ENCODE peak calls at places on chromosomes 13 and 19, in nine cellular contexts. L is SK-N-SH, T is HL-60, I is stomach, K is prostate gland, A is HCT116, D is GM23338, B is H1, H is GM12878. M is an unnamed sample.

GRCh38 chr19:38033658-38034150 is 126.7 kb downstream of the SIPA1L3 start:
- DNase-seq in L (no peak), I (no peak), H (peak), A (no peak), D (peak), K (no peak), T (no peak), B (peak), M (no peak)

GRCh38 chr13:50104493-50104892 is 89.2 kb downstream of the KCNRG start:
- DNase-seq in L (no peak), K (no peak), H (no peak), T (no peak), I (no peak), A (no peak), B (no peak), D (peak), M (no peak)

GRCh38 chr19:10086904-10087256 is 763 bp downstream of the SHFL start:
- DNase-seq in H (no peak), A (no peak), T (no peak), L (no peak), K (no peak), B (no peak), I (no peak), D (no peak), M (no peak)

GRCh38 chr19:11279505-11280236 is 16.3 kb upstream of the TSPAN16 start:
- DNase-seq in B (no peak), A (no peak), K (no peak), I (no peak), L (no peak), D (no peak), H (peak), T (peak), M (no peak)

GRCh38 chr19:58579473-58580142 is 6.5 kb upstream of the MZF1 start:
- DNase-seq in L (no peak), H (no peak), D (no peak), A (no peak), K (peak), I (no peak), T (no peak), B (no peak), M (no peak)

GRCh38 chr19:55146648-55147218 is 2.3 kb downstream of the TNNT1 start:
- DNase-seq in H (no peak), T (no peak), A (peak), L (peak), K (no peak), I (no peak), D (peak), B (peak), M (no peak)

GRCh38 chr13:114135731-114136171 is 3.3 kb upstream of the RASA3 start:
- DNase-seq in I (no peak), L (no peak), K (no peak), A (no peak), T (no peak), B (no peak), D (no peak), H (no peak), M (no peak)

GRCh38 chr13:40026741-40027140 is 371.3 kb downstream of the COG6 start:
- DNase-seq in L (no peak), I (no peak), D (no peak), T (no peak), A (no peak), H (peak), B (no peak), K (no peak), M (no peak)

GRCh38 chr19:873084-874019 is 13.9 kb downstream of the CFD start:
- DNase-seq in H (peak), I (no peak), K (no peak), T (peak), D (peak), B (no peak), A (peak), L (peak), M (peak)

GRCh38 chr19:18896421-18896841 is 473 bp upstream of the CERS1 start:
- DNase-seq in B (no peak), K (no peak), T (peak), H (no peak), I (no peak), L (peak), A (no peak), D (peak), M (no peak)

GRCh38 chr19:16904599-16904998 is 15.8 kb downstream of the F2RL3 start:
- DNase-seq in K (no peak), D (no peak), B (no peak), L (no peak), T (no peak), I (no peak), H (no peak), A (no peak), M (no peak)

GRCh38 chr19:40786060-40787037 is 8.3 kb downstream of the RAB4B start:
- DNase-seq in H (no peak), L (no peak), D (no peak), I (no peak), T (no peak), A (no peak), K (no peak), B (no peak), M (no peak)

GRCh38 chr13:40271511-40271910 is 394.9 kb downstream of the FOXO1 start:
- DNase-seq in B (no peak), L (no peak), H (no peak), K (no peak), A (no peak), D (no peak), T (no peak), I (no peak), M (no peak)

GRCh38 chr13:94433055-94433947 is 46.2 kb downstream of the DCT start:
- DNase-seq in I (no peak), H (no peak), D (peak), B (peak), L (no peak), A (no peak), K (no peak), T (peak), M (no peak)

GRCh38 chr19:10045371-10045770 is 32.1 kb downstream of the RDH8 start:
- DNase-seq in T (no peak), I (no peak), L (no peak), B (no peak), K (no peak), A (no peak), D (no peak), H (no peak), M (no peak)

GRCh38 chr19:10007366-10007765 is 2.9 kb downstream of the COL5A3 start:
- DNase-seq in I (no peak), A (no peak), D (no peak), L (peak), K (no peak), T (no peak), B (no peak), H (no peak), M (no peak)

GRCh38 chr19:29400917-29401711 is 124.7 kb upstream of the VSTM2B start:
- DNase-seq in L (no peak), K (no peak), B (no peak), T (no peak), A (no peak), D (no peak), I (no peak), H (peak), M (no peak)

GRCh38 chr13:20462533-20462915 is 63.1 kb downstream of the CRYL1 start:
- DNase-seq in D (peak), I (no peak), L (no peak), B (no peak), A (no peak), K (no peak), H (no peak), T (no peak), M (no peak)

GRCh38 chr19:10226021-10226375 is 5.1 kb downstream of the S1PR2 start:
- DNase-seq in H (no peak), B (no peak), I (no peak), T (no peak), L (no peak), K (no peak), A (no peak), D (no peak), M (no peak)

GRCh38 chr13:60398949-60399589 is 2.0 kb downstream of the TDRD3 start:
- DNase-seq in T (no peak), L (no peak), D (no peak), B (no peak), K (no peak), I (peak), A (no peak), H (no peak), M (no peak)

GRCh38 chr19:14375055-14375581 is 6.1 kb upstream of the ADGRE5 start:
- DNase-seq in B (no peak), A (no peak), I (peak), L (no peak), D (no peak), H (no peak), T (peak), K (no peak), M (no peak)

GRCh38 chr13:39777527-39778061 is 122.1 kb downstream of the COG6 start:
- DNase-seq in B (no peak), A (peak), L (no peak), I (no peak), K (no peak), H (no peak), T (peak), D (peak), M (no peak)

GRCh38 chr13:27997904-27998522 is 9.5 kb upstream of the URAD start:
- DNase-seq in K (no peak), D (peak), A (peak), L (no peak), I (peak), B (no peak), H (no peak), T (peak), M (no peak)

GRCh38 chr13:100394005-100394695 is 194.4 kb downstream of the GGACT start:
- DNase-seq in D (no peak), I (no peak), A (peak), T (no peak), H (peak), K (no peak), B (no peak), L (peak), M (no peak)

GRCh38 chr13:103282571-103283450 is 216.6 kb upstream of the SLC10A2 start:
- DNase-seq in L (no peak), I (no peak), T (no peak), D (no peak), B (no peak), A (no peak), K (no peak), H (no peak), M (no peak)

GRCh38 chr19:7992575-7992974 is 12.9 kb downstream of the ELAVL1 start:
- DNase-seq in A (no peak), I (peak), B (no peak), D (no peak), K (no peak), T (no peak), H (no peak), L (no peak), M (no peak)

GRCh38 chr13:51793570-51794273 is 10.2 kb downstream of the DHRS12 start:
- DNase-seq in A (peak), D (no peak), H (peak), T (peak), L (no peak), I (no peak), K (no peak), B (no peak), M (no peak)

GRCh38 chr19:15124572-15125231 is 17.5 kb downstream of the SYDE1 start:
- DNase-seq in I (peak), A (no peak), L (peak), D (peak), H (no peak), K (peak), T (peak), B (no peak), M (no peak)

GRCh38 chr19:10353793-10354391 is 14.5 kb upstream of the ICAM3 start:
- DNase-seq in D (peak), B (peak), H (no peak), I (no peak), K (no peak), T (no peak), L (peak), A (peak), M (no peak)

GRCh38 chr19:2167896-2168618 is 4.3 kb downstream of the DOT1L start:
- DNase-seq in A (no peak), L (no peak), T (peak), B (no peak), H (peak), I (peak), K (no peak), D (no peak), M (no peak)

GRCh38 chr19:49761625-49762311 is 1.3 kb downstream of the TSKS start:
- DNase-seq in H (no peak), T (no peak), K (no peak), L (no peak), A (no peak), D (peak), I (no peak), B (no peak), M (no peak)

GRCh38 chr13:39956036-39956435 is 300.6 kb downstream of the COG6 start:
- DNase-seq in A (no peak), K (no peak), T (no peak), L (no peak), H (peak), I (no peak), B (no peak), D (no peak), M (no peak)

GRCh38 chr13:108508263-108508662 is 121.1 kb upstream of the MYO16 start:
- DNase-seq in T (peak), H (no peak), A (peak), K (no peak), B (no peak), I (no peak), D (peak), L (peak), M (peak)

GRCh38 chr19:48368942-48369341 is 4.8 kb downstream of the SYNGR4 start:
- DNase-seq in K (no peak), H (no peak), A (no peak), B (no peak), D (no peak), L (no peak), T (no peak), I (no peak), M (no peak)

DNA sequence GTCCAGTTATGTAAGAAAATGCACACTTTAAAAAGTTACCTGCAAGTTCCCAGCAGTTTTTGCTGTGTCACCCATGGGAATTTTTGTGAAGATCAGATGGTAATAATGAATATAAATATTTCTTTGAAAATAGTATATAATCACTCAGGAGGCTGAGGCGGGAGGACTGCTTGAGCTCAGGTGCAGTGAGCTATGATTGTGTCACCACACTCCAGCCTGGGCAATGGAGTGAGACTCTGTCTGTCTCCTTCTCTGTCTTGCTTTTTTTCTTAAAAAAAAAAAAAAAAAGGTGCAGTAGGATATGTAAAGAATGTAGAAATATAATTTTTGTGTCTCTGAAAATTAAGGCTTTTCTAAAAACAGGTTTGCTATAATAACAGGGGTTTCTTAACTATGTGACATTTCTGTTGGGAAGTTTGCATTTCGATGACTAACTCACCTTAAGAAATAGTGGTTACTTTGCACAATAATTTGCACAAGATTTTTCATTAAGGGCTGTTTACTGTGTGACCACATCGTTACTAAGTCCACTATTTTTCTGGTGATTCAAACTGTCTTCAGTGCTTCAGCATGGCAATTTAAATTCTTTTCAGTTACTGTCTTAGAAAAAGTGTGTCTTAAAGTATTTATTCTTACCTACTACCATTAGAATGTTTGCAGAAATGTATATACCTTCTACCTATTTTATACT is 37.3 kb downstream of the DNAJC3 start:
- DNase-seq in L (no peak), I (no peak), H (no peak), B (no peak), T (peak), D (no peak), A (no peak), K (no peak), M (no peak)
- H3K27ac ChIP-seq in L (no peak), I (no peak), H (no peak), B (no peak), T (peak), D (no peak), A (no peak), K (no peak), M (no peak)

GRCh38 chr19:39407394-39407643 is 672 bp downstream of the ZFP36 start:
- DNase-seq in D (no peak), T (no peak), H (no peak), B (no peak), I (no peak), L (no peak), A (no peak), K (no peak), M (no peak)

GRCh38 chr19:39405261-39405912 is 1.3 kb upstream of the ZFP36 start:
- DNase-seq in D (no peak), A (no peak), L (no peak), B (no peak), I (no peak), H (no peak), T (no peak), K (no peak), M (no peak)

GRCh38 chr19:39405930-39406655 is 554 bp upstream of the ZFP36 start:
- DNase-seq in T (peak), K (peak), D (peak), L (no peak), B (no peak), A (no peak), H (no peak), I (no peak), M (no peak)

GRCh38 chr19:39407644-39408391 is 1.2 kb downstream of the ZFP36 start:
- DNase-seq in D (peak), H (no peak), L (no peak), I (peak), A (no peak), B (no peak), K (peak), T (peak), M (no peak)

GRCh38 chr19:39406656-39407393 is at the start of gene ZFP36:
- DNase-seq in T (peak), B (no peak), K (peak), I (peak), H (no peak), D (peak), A (peak), L (peak), M (no peak)
- TF ChIP-seq POLR2AphosphoS5 in T (peak), B (peak), K (peak), I (peak), H (peak), D (peak), A (peak), L (peak), M (peak)

GRCh38 chr19:35266904-35267817 is 1.6 kb upstream of the USF2 start:
- DNase-seq in B (no peak), L (peak), H (no peak), I (no peak), T (no peak), A (no peak), K (peak), D (peak), M (no peak)

GRCh38 chr19:35262101-35262761 is 6.5 kb upstream of the USF2 start:
- DNase-seq in A (no peak), D (no peak), K (no peak), H (no peak), L (no peak), B (no peak), I (peak), T (no peak), M (no peak)

GRCh38 chr19:35265126-35265995 is 3.4 kb upstream of the USF2 start:
- DNase-seq in D (no peak), I (peak), H (no peak), T (no peak), K (peak), A (no peak), B (no peak), L (no peak), M (no peak)

GRCh38 chr19:35266149-35266903 is 2.4 kb upstream of the USF2 start:
- DNase-seq in I (no peak), T (no peak), H (no peak), K (no peak), B (no peak), A (no peak), D (no peak), L (no peak), M (no peak)

GRCh38 chr19:35264281-35265125 is 4.3 kb upstream of the USF2 start:
- DNase-seq in K (no peak), T (no peak), I (peak), D (no peak), B (no peak), L (no peak), A (no peak), H (no peak), M (no peak)
- H3K27ac ChIP-seq in K (peak), T (no peak), I (peak), D (no peak), B (no peak), L (no peak), A (peak), H (no peak), M (no peak)

DNA sequence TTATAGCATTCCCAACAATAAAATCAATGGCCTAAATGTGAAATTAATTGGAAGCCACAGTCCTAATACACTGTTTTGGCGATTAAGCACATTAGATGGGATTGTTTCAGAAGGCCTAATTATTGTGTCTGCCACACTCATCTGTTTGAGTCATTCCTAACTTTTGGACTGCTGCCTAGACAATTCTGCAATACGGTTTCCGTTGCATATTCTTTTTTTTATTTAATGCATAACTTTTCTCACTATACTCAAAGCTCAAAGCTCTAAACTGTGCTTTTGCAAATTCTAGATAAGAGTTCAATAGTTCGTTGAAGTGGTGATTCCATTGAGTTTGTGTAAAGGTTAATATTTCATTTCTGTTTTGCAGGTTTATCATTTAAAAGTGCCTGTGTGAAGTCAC is 53.1 kb downstream of the MBNL2 start:
- DNase-seq in I (no peak), A (no peak), B (no peak), L (no peak), K (no peak), D (no peak), T (no peak), H (no peak), M (no peak)
- TF ChIP-seq POLR2AphosphoS5 in I (no peak), A (no peak), B (no peak), L (no peak), K (peak), D (no peak), T (no peak), H (no peak), M (no peak)

DNA sequence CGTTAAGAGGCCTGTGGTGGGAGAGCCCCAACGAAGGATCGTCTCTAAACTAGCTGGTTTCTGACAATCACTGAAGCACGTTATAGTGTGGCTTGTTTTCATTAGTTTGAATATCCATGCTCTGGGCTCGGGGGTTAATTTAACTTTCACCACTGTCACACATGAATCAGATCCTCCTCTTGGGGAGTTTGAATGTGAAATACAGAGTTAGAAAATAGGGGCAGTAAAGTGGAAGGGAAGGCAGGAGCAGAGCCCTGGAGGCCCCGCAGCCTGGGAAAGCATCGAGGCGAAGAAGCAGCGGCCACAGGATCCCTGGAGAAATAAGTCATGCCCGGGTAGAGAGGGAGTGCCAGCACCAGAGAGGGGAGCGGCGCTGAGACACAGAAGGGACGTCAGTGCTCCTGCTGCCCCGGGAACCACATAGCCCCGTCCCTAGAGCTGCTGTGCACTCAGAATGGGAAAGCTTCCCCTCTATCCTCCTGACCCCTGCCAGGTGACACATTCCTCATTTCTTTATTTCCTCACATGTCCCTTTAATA is 31.2 kb upstream of the AMER2 start:
- DNase-seq in D (peak), K (no peak), I (no peak), H (no peak), A (no peak), T (no peak), B (no peak), L (no peak), M (no peak)
- H3K27ac ChIP-seq in D (no peak), K (no peak), I (no peak), H (no peak), A (no peak), T (no peak), B (no peak), L (no peak), M (no peak)

DNA sequence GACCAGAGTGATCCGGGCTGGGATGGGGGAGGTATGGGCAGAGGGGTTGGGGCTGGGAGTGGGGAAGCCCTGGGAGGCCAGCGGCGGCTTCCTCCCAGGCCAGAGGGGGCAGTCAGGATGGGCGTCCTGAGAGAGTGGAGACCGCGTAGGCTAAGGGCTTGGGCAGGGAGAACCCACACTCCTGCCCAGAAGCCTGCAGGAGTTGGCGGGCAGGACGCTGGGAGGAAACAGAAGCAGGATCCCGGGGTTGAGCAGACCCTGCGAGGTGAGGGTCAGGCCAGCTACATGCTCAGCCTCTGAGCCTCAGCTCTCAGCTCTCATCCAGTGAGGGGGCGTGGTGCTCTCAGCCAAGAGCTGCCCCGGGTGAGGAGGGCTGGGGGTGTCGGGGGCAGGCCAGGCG is 7.8 kb upstream of the SCN1B start:
- DNase-seq in D (no peak), I (no peak), K (no peak), L (no peak), T (no peak), A (no peak), H (no peak), B (no peak), M (no peak)
- TF ChIP-seq POLR2AphosphoS5 in D (no peak), I (no peak), K (no peak), L (no peak), T (no peak), A (no peak), H (no peak), B (no peak), M (no peak)

M was measured in SK-N-MC.